ENCODE peak calls at places on chromosome 21, in five cellular contexts. C, M, J, B and Q are unnamed samples. For H3K4me1 and H3K36me3, the result is how much of the 10 kb centered on the place peaks cover.

GRCh38 chr21:17818158-17819113 is 720 bp downstream of the C21orf91 start:
- DNase-seq in C (peak), M (peak), J (peak), B (peak), Q (peak)

GRCh38 chr21:29586696-29587095 is 288.0 kb downstream of the BACH1 start:
- DNase-seq in C (no peak), M (no peak), J (no peak), B (no peak), Q (no peak)

GRCh38 chr21:32727728-32728454 is at the start of gene SYNJ1:
- DNase-seq in C (peak), M (peak), J (peak), B (peak), Q (peak)

GRCh38 chr21:20874202-20874601 is 124.0 kb upstream of the NCAM2 start:
- DNase-seq in C (no peak), M (no peak), J (no peak), B (no peak), Q (no peak)

GRCh38 chr21:18840239-18840638 is 436.7 kb upstream of the TMPRSS15 start:
- DNase-seq in C (no peak), M (peak), J (no peak), B (no peak), Q (no peak)

GRCh38 chr21:33441489-33442477 is 38.0 kb downstream of the TMEM50B start:
- DNase-seq in C (peak), M (peak), J (no peak), B (peak), Q (no peak)

GRCh38 chr21:36061445-36061844 is 1.1 kb upstream of the SETD4 start:
- DNase-seq in C (no peak), M (no peak), J (no peak), B (no peak), Q (no peak)

GRCh38 chr21:37765501-37765900 is 150.8 kb downstream of the KCNJ6 start:
- DNase-seq in C (no peak), M (no peak), J (no peak), B (no peak), Q (no peak)

GRCh38 chr21:27390384-27390783 is 423.5 kb upstream of the ADAMTS5 start:
- DNase-seq in C (no peak), M (no peak), J (no peak), B (no peak), Q (no peak)

GRCh38 chr21:31337991-31338891 is 5.8 kb downstream of the TIAM1 start:
- DNase-seq in C (no peak), M (no peak), J (no peak), B (no peak), Q (no peak)

GRCh38 chr21:31337086-31337485 is 7.0 kb downstream of the TIAM1 start:
- DNase-seq in C (no peak), M (no peak), J (no peak), B (no peak), Q (no peak)

GRCh38 chr21:31334648-31335121 is 9.4 kb downstream of the TIAM1 start:
- DNase-seq in C (no peak), M (no peak), J (no peak), B (no peak), Q (no peak)

GRCh38 chr21:31336739-31337040 is 7.4 kb downstream of the TIAM1 start:
- DNase-seq in C (no peak), M (no peak), J (no peak), B (no peak), Q (no peak)

DNA sequence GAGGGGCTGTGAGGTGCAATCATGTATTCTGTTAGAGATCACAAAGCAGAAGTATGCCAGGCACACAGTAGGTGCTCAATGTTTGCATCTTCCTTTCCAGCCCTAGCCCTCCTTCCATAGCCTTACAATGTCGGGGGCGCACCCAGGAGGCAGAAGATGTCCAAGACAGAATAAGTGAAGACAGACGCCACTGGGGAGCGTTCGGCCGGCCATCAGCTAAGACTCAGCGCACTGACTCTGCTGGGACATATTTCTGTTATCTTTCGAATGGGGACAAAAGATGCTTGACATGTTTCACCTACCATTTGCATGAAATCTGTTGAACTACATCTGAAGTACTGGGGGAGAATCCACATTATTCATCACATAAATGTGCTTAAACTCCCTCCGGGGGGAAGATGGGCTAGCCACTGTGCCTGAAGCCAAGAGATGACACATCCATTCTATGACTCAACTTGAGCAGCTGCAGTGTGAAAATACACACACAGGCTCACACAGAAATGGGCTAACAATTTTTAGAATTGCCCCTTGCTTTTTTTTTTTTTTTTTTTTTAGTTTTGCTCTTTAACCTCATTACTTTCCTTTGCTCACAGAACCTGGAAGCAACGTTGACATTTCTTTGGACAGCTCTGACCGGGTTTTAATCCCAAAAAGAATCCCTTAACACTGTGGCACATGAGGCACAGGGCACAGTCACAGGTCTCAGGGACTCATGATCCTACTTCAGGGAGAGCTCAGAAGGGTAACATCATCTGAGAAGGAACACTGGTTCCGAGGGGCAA is 7.9 kb downstream of the TIAM1 start:
- DNase-seq in C (no peak), M (no peak), J (no peak), B (no peak), Q (no peak)
- H3K27ac ChIP-seq in C (no peak), M (no peak), J (no peak), B (no peak), Q (no peak)

GRCh38 chr21:26167593-26167992 is 3.0 kb downstream of the APP start:
- DNase-seq in C (no peak), M (no peak), J (no peak), B (no peak), Q (no peak)

GRCh38 chr21:26165331-26165730 is 5.2 kb downstream of the APP start:
- DNase-seq in C (no peak), M (no peak), J (no peak), B (no peak), Q (no peak)

GRCh38 chr21:26162081-26162480 is 8.5 kb downstream of the APP start:
- DNase-seq in C (no peak), M (no peak), J (no peak), B (no peak), Q (no peak)

GRCh38 chr21:26159869-26160268 is 10.7 kb downstream of the APP start:
- DNase-seq in C (no peak), M (no peak), J (no peak), B (no peak), Q (no peak)

GRCh38 chr21:26164311-26164710 is 6.3 kb downstream of the APP start:
- DNase-seq in C (no peak), M (no peak), J (no peak), B (no peak), Q (no peak)
- H3K4me1 ChIP-seq in C (half or more), M (half or more), J (under half), B (half or more), Q (under half)

DNA sequence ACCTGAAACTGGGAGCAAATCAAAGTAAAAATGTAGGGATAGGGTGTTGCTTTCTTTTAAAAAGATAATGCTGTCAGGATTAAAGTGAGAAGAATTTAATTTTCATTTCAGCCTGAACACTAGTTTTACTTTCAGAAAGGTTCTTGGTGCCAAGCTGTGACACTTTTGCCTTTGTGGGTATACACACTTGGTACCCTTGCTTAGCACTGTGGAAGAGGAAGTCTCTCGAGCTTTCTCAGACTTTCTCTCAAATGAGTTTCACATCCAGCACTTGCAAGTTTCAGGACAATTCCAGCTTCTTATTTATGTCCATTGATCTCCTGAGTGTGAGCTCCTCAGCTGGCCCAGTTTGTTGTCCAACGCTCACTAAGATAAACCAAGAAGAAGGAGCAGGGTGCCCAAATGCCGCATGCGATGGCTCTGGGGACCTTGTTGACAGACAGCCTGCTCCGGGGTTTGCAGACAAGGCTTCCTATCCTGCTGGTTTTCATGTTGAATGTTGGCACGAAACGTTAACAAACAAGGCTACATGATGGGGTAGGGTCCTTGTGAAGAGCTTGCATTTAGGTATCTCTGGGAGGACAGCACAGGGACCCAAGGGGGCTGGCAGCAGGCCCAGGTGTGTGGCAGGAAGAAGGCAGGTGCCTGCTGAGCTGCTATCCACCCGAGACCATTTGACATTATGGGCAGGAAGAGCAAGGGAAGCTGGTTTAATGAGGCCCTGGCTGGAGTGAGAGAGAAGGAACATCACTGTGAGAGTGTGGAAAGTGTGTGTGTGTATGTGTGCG is 79.7 kb downstream of the POFUT2 start:
- DNase-seq in C (no peak), M (no peak), J (no peak), B (no peak), Q (no peak)
- H3K36me3 ChIP-seq in C (under half), M (under half), J (under half), B (half or more), Q (under half)

DNA sequence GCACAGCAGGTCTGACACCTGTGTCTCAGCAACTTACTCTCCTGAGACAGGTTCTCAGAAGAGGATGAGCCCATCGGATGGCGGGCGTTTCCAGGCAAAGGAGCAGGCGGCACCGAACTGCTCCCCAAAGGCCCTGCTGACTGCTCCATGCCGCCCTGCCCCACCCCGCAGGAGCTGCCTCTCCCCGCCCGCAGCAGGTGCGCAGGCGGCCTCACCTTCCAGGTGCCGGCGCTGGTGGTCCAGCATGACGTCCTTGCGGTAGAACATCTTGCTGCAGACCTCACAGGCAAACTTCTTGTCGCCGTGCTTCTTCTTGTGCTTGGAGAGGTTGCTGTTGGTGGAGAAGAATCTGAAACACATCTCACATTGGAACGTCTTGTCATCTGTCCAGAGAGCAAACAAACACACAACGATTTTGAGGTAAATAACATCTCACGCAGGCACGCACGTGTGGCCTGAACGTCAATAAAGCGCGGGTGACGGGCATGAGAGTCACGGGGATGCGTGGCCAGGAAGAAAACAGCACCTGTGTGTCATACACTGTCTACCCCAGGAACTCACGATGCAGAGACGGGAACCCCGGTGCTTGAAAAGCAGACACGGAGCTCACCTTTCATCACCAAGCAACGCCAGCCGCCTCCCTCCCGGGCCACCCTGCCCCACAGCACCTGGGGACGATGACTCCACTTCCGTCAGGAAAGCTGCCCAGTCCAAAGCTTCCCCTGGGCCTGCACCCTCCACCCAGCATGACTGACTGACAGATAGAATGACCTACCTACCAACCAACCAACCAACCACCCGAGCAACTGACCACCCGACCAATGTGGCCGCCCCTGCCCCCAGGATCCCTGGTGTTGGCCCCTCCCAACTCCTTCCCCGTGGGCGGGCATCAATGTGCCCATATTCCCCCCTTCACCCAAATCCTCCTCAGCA is 50.9 kb downstream of the PRDM15 start:
- DNase-seq in C (no peak), M (no peak), J (no peak), B (no peak), Q (no peak)
- H3K27ac ChIP-seq in C (no peak), M (no peak), J (no peak), B (no peak), Q (no peak)

GRCh38 chr21:42097860-42098259 is 26.7 kb downstream of the UMODL1 start:
- DNase-seq in C (peak), M (peak), J (no peak), B (no peak), Q (no peak)
- H3K4me1 ChIP-seq in C (under half), M (under half), J (under half), B (under half), Q (under half)

DNA sequence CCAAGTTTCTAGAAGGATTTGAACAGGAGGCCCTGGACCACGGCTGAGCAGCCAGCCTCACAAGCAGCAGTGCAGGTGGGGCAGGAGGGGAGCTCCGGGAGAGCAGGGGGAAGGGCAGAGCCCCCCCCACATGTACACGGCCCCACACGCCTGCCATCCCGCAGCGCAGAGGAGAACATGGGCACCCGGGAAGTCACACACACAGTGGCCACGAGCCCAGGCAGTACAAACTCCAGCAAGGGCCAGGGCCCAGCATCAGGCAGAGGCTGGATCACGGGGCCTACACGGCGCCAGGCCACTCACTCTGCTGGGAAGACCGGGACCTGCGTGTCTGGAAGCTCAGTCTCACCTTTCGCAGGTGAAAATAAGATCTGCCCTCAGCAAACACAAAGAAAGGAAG is 5.2 kb downstream of the SUMO3 start:
- DNase-seq in C (no peak), M (no peak), J (no peak), B (no peak), Q (no peak)
- H3K36me3 ChIP-seq in C (under half), M (under half), J (under half), B (half or more), Q (under half)